ENCODE peak calls at places on chromosomes 16 and 17, in seven cellular contexts. W is fibroblast of the aortic adventitia, H is uterus, T is HFF-Myc, E is left ventricle myocardium inferior, R is Caco-2, N is A549. J is an unnamed sample.

GRCh38 chr16:77359065-77359502 is 75.8 kb downstream of the ADAMTS18 start:
- DNase-seq in W (peak), H (no peak), T (no peak), E (no peak), R (no peak), N (peak), J (no peak)

GRCh38 chr17:7139400-7139799 is 24.8 kb upstream of the ASGR2 start:
- DNase-seq in W (no peak), H (no peak), T (no peak), E (no peak), R (no peak), N (no peak), J (peak)

GRCh38 chr16:23025692-23026305 is 123.5 kb downstream of the USP31 start:
- DNase-seq in W (peak), H (no peak), T (peak), E (no peak), R (no peak), N (no peak), J (no peak)

GRCh38 chr17:44363613-44364159 is at the start of gene FAM171A2:
- DNase-seq in W (peak), H (no peak), T (no peak), E (peak), R (peak), N (peak), J (peak)

GRCh38 chr17:21119247-21119944 is 7.4 kb upstream of the DHRS7B start:
- DNase-seq in W (peak), H (peak), T (peak), E (peak), R (peak), N (peak), J (peak)

GRCh38 chr17:74328487-74328886 is 2.5 kb downstream of the KIF19 start:
- DNase-seq in W (no peak), H (no peak), T (no peak), E (no peak), R (no peak), N (no peak), J (no peak)

GRCh38 chr17:42031584-42031983 is 11.7 kb downstream of the NKIRAS2 start:
- DNase-seq in W (no peak), H (no peak), T (no peak), E (peak), R (no peak), N (no peak), J (no peak)

GRCh38 chr16:85253127-85253941 is 141.1 kb upstream of the CIBAR2 start:
- DNase-seq in W (peak), H (no peak), T (no peak), E (peak), R (no peak), N (peak), J (no peak)

GRCh38 chr17:44688200-44688599 is 1.4 kb downstream of the CCDC43 start:
- DNase-seq in W (no peak), H (no peak), T (no peak), E (no peak), R (no peak), N (no peak), J (no peak)

GRCh38 chr17:33838281-33838680 is 416.8 kb upstream of the CCL2 start:
- DNase-seq in W (no peak), H (no peak), T (no peak), E (no peak), R (no peak), N (no peak), J (no peak)

GRCh38 chr16:81366316-81366932 is 51.7 kb downstream of the GAN start:
- DNase-seq in W (peak), H (no peak), T (peak), E (no peak), R (no peak), N (peak), J (no peak)

GRCh38 chr17:28335959-28336871 is 654 bp downstream of the TNFAIP1 start:
- DNase-seq in W (peak), H (peak), T (peak), E (peak), R (peak), N (peak), J (peak)

GRCh38 chr17:76540381-76541300 is 797 bp downstream of the PRCD start:
- DNase-seq in W (peak), H (peak), T (peak), E (peak), R (peak), N (peak), J (peak)

GRCh38 chr17:45740553-45741330 is 43.4 kb upstream of the CRHR1 start:
- DNase-seq in W (peak), H (no peak), T (peak), E (no peak), R (peak), N (peak), J (peak)

GRCh38 chr17:63881935-63882601 is at the start of gene GH2:
- DNase-seq in W (peak), H (no peak), T (peak), E (no peak), R (peak), N (peak), J (peak)

GRCh38 chr17:19876524-19877161 is 8.9 kb upstream of the ULK2 start:
- DNase-seq in W (no peak), H (no peak), T (no peak), E (peak), R (no peak), N (no peak), J (peak)

GRCh38 chr16:35746281-35746962 is 2287.0 kb downstream of the TP53TG3F start:
- DNase-seq in W (no peak), H (no peak), T (no peak), E (no peak), R (no peak), N (no peak), J (no peak)

GRCh38 chr17:16941643-16942042 is 30.3 kb downstream of the TNFRSF13B start:
- DNase-seq in W (peak), H (no peak), T (no peak), E (no peak), R (no peak), N (no peak), J (no peak)

GRCh38 chr17:22692066-22692800 is 999.9 kb downstream of the KCNJ18 start:
- DNase-seq in W (no peak), H (no peak), T (no peak), E (no peak), R (no peak), N (no peak), J (no peak)

GRCh38 chr17:22692801-22693171 is 1000.5 kb downstream of the KCNJ18 start:
- DNase-seq in W (no peak), H (no peak), T (no peak), E (no peak), R (no peak), N (no peak), J (no peak)

GRCh38 chr17:22695228-22695619 is 1002.9 kb downstream of the KCNJ18 start:
- DNase-seq in W (no peak), H (no peak), T (no peak), E (no peak), R (no peak), N (no peak), J (no peak)

DNA sequence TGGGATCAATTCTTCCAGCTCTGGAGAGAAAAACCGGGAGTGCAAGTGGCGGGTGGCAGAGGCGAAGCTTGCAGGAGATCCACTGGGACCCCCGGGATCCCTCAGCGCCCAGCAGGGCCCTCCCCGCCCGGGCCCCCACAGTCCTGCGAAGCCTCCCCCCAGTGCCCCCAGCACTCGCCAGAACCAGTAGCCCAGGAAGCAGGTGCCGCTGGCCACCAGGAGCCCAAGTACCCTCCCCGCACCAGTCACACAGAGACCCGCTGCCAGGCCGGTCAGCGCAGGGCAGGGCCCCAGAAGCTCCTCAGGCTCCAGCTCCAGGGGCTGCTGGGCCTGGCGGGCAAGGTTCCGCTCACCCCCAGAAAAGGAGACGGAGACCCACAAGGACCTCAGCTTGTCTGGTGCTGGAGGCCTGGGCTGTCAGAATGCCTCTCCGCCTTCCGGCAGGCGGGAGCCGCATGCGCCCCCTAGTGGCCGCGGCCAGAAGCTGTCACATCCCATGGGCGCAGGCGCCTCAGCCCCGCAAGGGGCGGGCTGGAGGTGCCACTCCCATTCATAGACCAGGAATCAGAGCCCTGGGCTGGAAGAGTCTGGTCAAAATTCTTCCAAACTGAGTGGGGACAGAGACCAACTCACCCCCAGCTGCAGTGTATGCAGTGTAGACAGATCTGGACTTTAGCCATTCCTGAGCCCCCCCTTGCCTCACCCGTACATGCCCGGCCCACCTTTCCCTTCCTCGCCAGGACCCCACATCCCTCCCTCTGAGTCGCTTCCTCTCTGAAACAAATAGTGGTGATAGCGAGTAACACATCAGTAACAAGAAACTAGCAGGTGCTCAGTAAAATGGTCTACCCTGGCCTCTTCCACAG is 1002.3 kb downstream of the KCNJ18 start:
- DNase-seq in W (no peak), H (no peak), T (no peak), E (no peak), R (no peak), N (no peak), J (no peak)
- TF ChIP-seq CTCF in W (peak), H (no peak), T (peak), E (no peak), R (peak), N (peak), J (no peak)

DNA sequence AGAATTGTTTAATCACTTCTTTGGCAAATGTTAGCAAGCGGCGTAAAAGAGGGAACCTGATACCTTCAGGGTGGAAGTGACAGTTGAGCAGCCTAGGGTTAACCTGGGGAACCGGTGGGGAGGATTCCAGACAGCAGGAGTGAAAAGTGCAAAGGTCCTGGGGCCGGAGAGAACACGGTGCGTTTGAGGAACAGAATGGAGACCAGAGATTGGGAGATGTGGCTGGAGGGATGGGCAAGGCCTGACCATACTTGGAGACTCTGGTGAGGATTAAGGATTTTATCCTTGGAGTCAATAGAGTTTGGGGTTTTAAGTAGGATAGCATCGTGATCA is 2.3 kb upstream of the ZNF500 start:
- DNase-seq in W (no peak), H (no peak), T (no peak), E (no peak), R (no peak), N (no peak), J (no peak)
- H3K4me3 ChIP-seq in W (peak), H (peak), T (peak), E (peak), R (peak), N (peak), J (peak)

GRCh38 chr16:2459647-2460390 is at the start of gene TEDC2:
- DNase-seq in W (peak), H (peak), T (peak), E (peak), R (peak), N (peak), J (peak)
- TF ChIP-seq CTCF in W (no peak), H (no peak), T (no peak), E (no peak), R (no peak), N (no peak), J (no peak)

GRCh38 chr16:86496262-86496928 is 13.9 kb upstream of the FOXF1 start:
- DNase-seq in W (no peak), H (no peak), T (no peak), E (no peak), R (no peak), N (no peak), J (no peak)
- H3K4me3 ChIP-seq in W (no peak), H (no peak), T (peak), E (no peak), R (no peak), N (no peak), J (no peak)

GRCh38 chr17:71460943-71461342 is 659.9 kb upstream of the SOX9 start:
- DNase-seq in W (peak), H (no peak), T (no peak), E (no peak), R (no peak), N (no peak), J (peak)
- TF ChIP-seq CTCF in W (peak), H (no peak), T (peak), E (peak), R (peak), N (peak), J (no peak)